ENCODE peak calls at places on chromosome 5, in eight cellular contexts. B, P, S, O, C, T, G and M are unnamed samples.

GRCh38 chr5:154857091-154857533 is 1.3 kb upstream of the CNOT8 start:
- DNase-seq in T (peak), G (no peak), S (no peak), P (no peak), O (peak), B (no peak), C (peak), M (no peak)

GRCh38 chr5:35656721-35657120 is 39.1 kb downstream of the SPEF2 start:
- DNase-seq in G (no peak), C (no peak), T (no peak), S (peak), O (peak), B (no peak), P (no peak), M (no peak)

GRCh38 chr5:103755974-103756373 is 193.4 kb upstream of the NUDT12 start:
- DNase-seq in S (no peak), B (no peak), O (no peak), C (no peak), P (no peak), T (no peak), G (no peak), M (no peak)

GRCh38 chr5:122999947-123000563 is 36.5 kb downstream of the PPIC start:
- DNase-seq in S (peak), C (peak), O (peak), B (no peak), P (no peak), T (peak), G (peak), M (no peak)

GRCh38 chr5:64207978-64208377 is 42.3 kb downstream of the RNF180 start:
- DNase-seq in P (no peak), G (no peak), T (peak), B (no peak), C (no peak), O (no peak), S (peak), M (no peak)

GRCh38 chr5:175677571-175677970 is 19.7 kb downstream of the HRH2 start:
- DNase-seq in B (no peak), S (no peak), P (no peak), T (no peak), G (no peak), O (no peak), C (no peak), M (no peak)

GRCh38 chr5:17219006-17219422 is 1.6 kb downstream of the BASP1 start:
- DNase-seq in G (peak), T (no peak), C (peak), O (peak), S (no peak), B (peak), P (no peak), M (no peak)

GRCh38 chr5:53603009-53603687 is 42.7 kb downstream of the NDUFS4 start:
- DNase-seq in B (no peak), C (no peak), T (no peak), P (no peak), G (no peak), S (peak), O (no peak), M (no peak)

GRCh38 chr5:157100140-157100679 is 8.6 kb downstream of the HAVCR2 start:
- DNase-seq in C (no peak), S (peak), O (no peak), B (no peak), G (no peak), T (no peak), P (no peak), M (no peak)

GRCh38 chr5:16313761-16314160 is 134.2 kb upstream of the MARCHF11 start:
- DNase-seq in O (no peak), B (no peak), G (no peak), C (no peak), S (no peak), P (no peak), T (no peak), M (no peak)

GRCh38 chr5:39584921-39585320 is 160.1 kb upstream of the DAB2 start:
- DNase-seq in G (no peak), C (no peak), S (peak), P (no peak), B (no peak), T (no peak), O (no peak), M (no peak)

GRCh38 chr5:59062986-59063683 is 480.3 kb downstream of the RAB3C start:
- DNase-seq in S (peak), B (no peak), C (no peak), O (no peak), G (no peak), T (no peak), P (no peak), M (no peak)

GRCh38 chr5:119368238-119368630 is 12.4 kb downstream of the TNFAIP8 start:
- DNase-seq in P (no peak), B (no peak), G (no peak), T (no peak), O (no peak), S (no peak), C (no peak), M (no peak)

GRCh38 chr5:146338774-146339714 is at the start of gene POU4F3:
- DNase-seq in T (no peak), S (no peak), C (peak), B (no peak), O (peak), P (no peak), G (no peak), M (no peak)

GRCh38 chr5:141846031-141846430 is 32.2 kb downstream of the PCDH1 start:
- DNase-seq in B (no peak), P (no peak), S (peak), O (peak), C (peak), T (no peak), G (no peak), M (no peak)

GRCh38 chr5:134874831-134875655 is 872 bp downstream of the TXNDC15 start:
- DNase-seq in G (peak), B (peak), P (peak), C (peak), O (peak), T (peak), S (peak), M (peak)

GRCh38 chr5:32445831-32446614 is 1.5 kb upstream of the ZFR start:
- DNase-seq in T (no peak), B (peak), O (no peak), P (no peak), S (no peak), G (no peak), C (no peak), M (no peak)

GRCh38 chr5:80055491-80056170 is 20.5 kb downstream of the THBS4 start:
- DNase-seq in P (no peak), O (peak), C (no peak), B (no peak), T (peak), G (no peak), S (no peak), M (peak)

GRCh38 chr5:111347021-111347420 is 122.8 kb downstream of the CAMK4 start:
- DNase-seq in B (no peak), C (no peak), T (peak), G (no peak), P (no peak), O (peak), S (no peak), M (no peak)

GRCh38 chr5:31783762-31784161 is 144.8 kb downstream of the PDZD2 start:
- DNase-seq in S (no peak), G (no peak), P (no peak), B (no peak), O (no peak), T (peak), C (peak), M (no peak)

GRCh38 chr5:177304392-177305119 is 957 bp downstream of the PRELID1 start:
- DNase-seq in P (peak), O (no peak), B (no peak), C (no peak), G (no peak), T (peak), S (peak), M (no peak)

GRCh38 chr5:55634204-55634785 is 77.8 kb downstream of the SLC38A9 start:
- DNase-seq in S (peak), P (no peak), G (no peak), B (peak), O (peak), T (no peak), C (no peak), M (no peak)

GRCh38 chr5:147688965-147689364 is 93.6 kb downstream of the JAKMIP2 start:
- DNase-seq in O (no peak), T (peak), B (peak), S (no peak), P (peak), G (no peak), C (no peak), M (no peak)

GRCh38 chr5:44332360-44332971 is 56.8 kb downstream of the FGF10 start:
- DNase-seq in T (peak), G (no peak), O (peak), C (peak), P (no peak), S (peak), B (no peak), M (no peak)

GRCh38 chr5:134289509-134290113 is 63.7 kb upstream of the PPP2CA start:
- DNase-seq in G (no peak), C (peak), B (peak), T (peak), O (peak), P (peak), S (peak), M (no peak)

GRCh38 chr5:141192110-141192725 is at the start of gene PCDHB10:
- DNase-seq in B (no peak), C (peak), P (peak), O (peak), T (peak), G (no peak), S (peak), M (no peak)

GRCh38 chr5:16552666-16553343 is 64.0 kb downstream of the RETREG1 start:
- DNase-seq in G (peak), O (peak), C (peak), B (peak), S (peak), T (peak), P (peak), M (no peak)

GRCh38 chr5:65721050-65721774 is 697 bp downstream of the SGTB start:
- DNase-seq in B (peak), C (peak), G (peak), O (peak), T (peak), P (peak), S (peak), M (peak)

GRCh38 chr5:11012295-11012694 is 251.3 kb upstream of the DAP start:
- DNase-seq in T (no peak), O (peak), G (no peak), S (no peak), C (no peak), P (no peak), B (no peak), M (no peak)
- H3K4me3 ChIP-seq in T (no peak), O (no peak), G (no peak), S (no peak), C (no peak), P (no peak), B (no peak), M (no peak)

GRCh38 chr5:76426391-76426802 is 23.3 kb downstream of the IQGAP2 start:
- DNase-seq in O (peak), G (no peak), P (no peak), T (no peak), B (no peak), C (peak), S (no peak), M (no peak)

GRCh38 chr5:76431336-76431735 is 28.3 kb downstream of the IQGAP2 start:
- DNase-seq in B (no peak), O (no peak), G (no peak), S (no peak), T (no peak), P (no peak), C (no peak), M (no peak)

GRCh38 chr5:76427481-76428140 is 24.5 kb downstream of the IQGAP2 start:
- DNase-seq in O (peak), G (no peak), T (no peak), B (no peak), P (no peak), C (no peak), S (no peak), M (no peak)

GRCh38 chr5:76425940-76426339 is 22.9 kb downstream of the IQGAP2 start:
- DNase-seq in T (no peak), O (no peak), B (no peak), C (no peak), P (no peak), G (no peak), S (no peak), M (no peak)

DNA sequence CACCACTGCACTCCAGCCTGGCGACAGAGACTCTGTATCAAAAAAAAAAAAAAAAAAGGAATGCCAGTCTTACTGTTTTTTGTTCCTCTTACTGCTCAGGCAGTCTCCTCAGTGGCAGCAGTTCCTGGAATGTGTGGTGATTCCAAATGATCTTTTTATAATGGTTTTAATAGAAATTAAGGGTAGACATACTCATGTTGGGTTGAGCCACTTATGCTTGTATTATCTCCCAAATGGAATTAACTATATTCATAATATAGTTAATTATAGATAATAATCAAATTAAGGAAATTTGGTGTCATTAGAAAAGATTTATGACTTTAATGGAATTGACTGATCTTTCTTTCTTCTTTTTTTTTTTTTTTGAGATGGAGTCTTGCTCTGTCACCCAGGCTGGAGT is 28.7 kb downstream of the IQGAP2 start:
- DNase-seq in G (no peak), S (no peak), O (no peak), T (no peak), C (no peak), B (no peak), P (no peak), M (no peak)
- H3K4me3 ChIP-seq in G (no peak), S (no peak), O (no peak), T (no peak), C (no peak), B (no peak), P (no peak), M (no peak)

GRCh38 chr5:52148679-52149078 is 639.0 kb upstream of the ITGA1 start:
- DNase-seq in B (no peak), S (no peak), C (no peak), P (no peak), O (no peak), T (no peak), G (no peak), M (no peak)

GRCh38 chr5:52150501-52150900 is 637.2 kb upstream of the ITGA1 start:
- DNase-seq in B (no peak), S (no peak), O (peak), P (no peak), T (no peak), C (no peak), G (no peak), M (no peak)
- H3K4me3 ChIP-seq in B (no peak), S (no peak), O (no peak), P (no peak), T (no peak), C (no peak), G (no peak), M (no peak)

GRCh38 chr5:124951676-124952075 is 205.2 kb upstream of the ZNF608 start:
- DNase-seq in B (no peak), P (no peak), T (no peak), C (no peak), O (no peak), S (no peak), G (no peak), M (no peak)
- H3K4me3 ChIP-seq in B (no peak), P (no peak), T (no peak), C (no peak), O (no peak), S (no peak), G (no peak), M (no peak)

GRCh38 chr5:139636975-139637408 is 11.2 kb upstream of the CXXC5 start:
- DNase-seq in G (no peak), C (no peak), P (no peak), S (peak), B (no peak), O (no peak), T (peak), M (no peak)
- H3K4me3 ChIP-seq in G (peak), C (peak), P (peak), S (peak), B (peak), O (no peak), T (peak), M (peak)

DNA sequence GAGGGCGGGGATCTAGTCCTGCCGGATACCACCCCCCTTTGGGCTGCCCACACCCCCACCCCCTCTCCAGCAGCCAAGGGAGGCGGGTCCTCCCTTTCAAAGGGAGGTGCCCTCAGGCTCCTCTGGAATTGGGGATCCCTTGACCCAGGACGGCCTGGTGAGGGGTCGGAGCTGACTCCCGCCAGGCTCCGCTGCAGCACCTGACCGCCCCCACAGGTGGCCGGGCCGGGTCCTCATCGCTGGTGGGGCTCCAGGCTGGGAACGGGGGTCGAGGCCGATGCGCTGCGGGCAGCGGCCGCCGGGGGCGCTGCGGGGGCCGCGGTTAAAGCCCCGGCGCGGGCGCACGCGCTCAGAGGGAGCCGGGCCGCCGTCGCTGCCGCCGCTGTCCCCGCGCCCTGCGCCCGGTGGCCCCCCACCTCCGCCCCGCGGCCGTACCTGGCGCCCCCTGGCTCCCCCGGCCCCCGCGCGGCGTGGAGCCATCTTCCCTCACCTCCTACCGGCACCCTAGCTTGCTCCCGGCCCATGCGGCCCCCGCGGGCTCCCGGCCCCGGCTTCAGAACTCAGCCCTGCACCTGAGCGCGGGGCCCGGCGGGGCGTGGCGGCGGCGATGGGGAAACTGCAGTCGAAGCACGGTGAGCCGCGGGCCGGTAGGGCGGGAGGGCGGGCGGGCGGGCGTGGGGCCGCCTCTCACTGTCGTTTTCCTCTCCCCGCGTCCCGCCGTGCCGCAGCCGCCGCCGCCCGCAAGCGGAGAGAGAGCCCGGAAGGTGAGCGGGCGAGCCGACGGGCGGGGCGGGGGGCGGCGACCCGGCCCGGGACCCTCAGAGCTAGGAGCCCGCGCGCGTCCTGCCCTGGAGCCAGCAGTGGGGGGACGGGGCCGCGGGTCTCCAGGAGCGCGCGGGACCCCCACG is at the start of gene NKD2:
- DNase-seq in G (peak), T (no peak), B (peak), C (peak), S (no peak), O (peak), P (peak), M (no peak)
- H3K4me3 ChIP-seq in G (peak), T (peak), B (peak), C (peak), S (no peak), O (no peak), P (peak), M (peak)

DNA sequence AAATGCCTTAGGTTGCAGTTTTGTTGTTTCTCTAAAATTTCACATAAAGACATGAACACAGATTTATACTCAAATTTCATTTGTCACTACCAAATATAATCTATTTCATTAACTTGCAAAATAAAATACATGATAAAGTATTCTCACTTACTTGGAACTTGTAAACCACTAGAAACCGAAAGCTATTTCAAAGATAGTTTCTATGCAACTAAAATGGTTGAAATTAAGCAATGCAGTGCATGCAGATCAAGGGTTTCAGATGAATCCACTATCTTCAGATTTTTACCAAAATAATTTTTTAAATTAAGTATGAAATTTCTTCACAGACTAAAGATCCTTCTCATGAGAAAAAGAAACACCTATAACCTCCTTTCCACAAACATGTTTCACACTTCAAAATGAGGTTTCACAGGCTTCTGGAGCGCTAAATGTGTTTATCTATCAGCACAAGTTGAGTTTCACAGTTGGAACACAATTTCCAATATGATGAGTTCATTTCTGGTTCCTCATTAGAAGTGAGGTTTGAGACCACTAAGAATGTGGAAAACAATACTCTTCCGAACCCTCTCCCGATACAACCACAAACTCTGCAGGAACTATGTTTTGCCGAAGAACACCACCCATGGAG is 63.9 kb downstream of the EPB41L4A start:
- DNase-seq in G (no peak), C (no peak), S (no peak), T (no peak), P (no peak), O (no peak), B (no peak), M (no peak)
- H3K4me3 ChIP-seq in G (no peak), C (no peak), S (no peak), T (no peak), P (no peak), O (no peak), B (no peak), M (no peak)

GRCh38 chr5:148830220-148830619 is 3.8 kb downstream of the ADRB2 start:
- DNase-seq in O (no peak), G (no peak), B (no peak), C (no peak), T (peak), P (no peak), S (no peak), M (no peak)
- H3K4me3 ChIP-seq in O (no peak), G (peak), B (no peak), C (no peak), T (peak), P (no peak), S (no peak), M (peak)

GRCh38 chr5:8516356-8516755 is 647.4 kb downstream of the MTRR start:
- DNase-seq in T (no peak), C (no peak), S (no peak), O (no peak), G (no peak), B (no peak), P (no peak), M (no peak)
- H3K4me3 ChIP-seq in T (no peak), C (no peak), S (no peak), O (no peak), G (no peak), B (no peak), P (no peak), M (no peak)